ENCODE peak calls at places on chromosome 22, in five cellular contexts. One of them, this sample, is unnamed.

GRCh38 chr22:50274311-50274710 is 4.1 kb upstream of the MAPK11 start:
- DNase-seq in HL-60: no peak
- DNase-seq in HCT116: no peak
- DNase-seq in Panc1: no peak
- DNase-seq in stomach: peak; percentile 66
- DNase-seq in this sample: no peak

GRCh38 chr22:32801436-32802290 is at the start of gene TIMP3:
- DNase-seq in HL-60: no peak
- DNase-seq in Panc1: no peak
- DNase-seq in HCT116: no peak
- DNase-seq in stomach: peak; percentile 63
- DNase-seq in this sample: peak; percentile 82

GRCh38 chr22:23499845-23500500 is 80.1 kb downstream of the IGLL1 start:
- DNase-seq in HCT116: no peak
- DNase-seq in Panc1: no peak
- DNase-seq in stomach: no peak
- DNase-seq in HL-60: no peak
- DNase-seq in this sample: no peak

GRCh38 chr22:27749597-27750225 is 51.8 kb downstream of the MN1 start:
- DNase-seq in stomach: no peak
- DNase-seq in Panc1: no peak
- DNase-seq in HL-60: no peak
- DNase-seq in HCT116: no peak
- DNase-seq in this sample: no peak

GRCh38 chr22:50695421-50696250 is 23.0 kb downstream of the SHANK3 start:
- DNase-seq in Panc1: no peak
- DNase-seq in HL-60: no peak
- DNase-seq in stomach: no peak
- DNase-seq in HCT116: no peak
- DNase-seq in this sample: peak; percentile 73

GRCh38 chr22:28111501-28111900 is 192.4 kb upstream of the PITPNB start:
- DNase-seq in HL-60: no peak
- DNase-seq in HCT116: no peak
- DNase-seq in stomach: no peak
- DNase-seq in Panc1: no peak
- DNase-seq in this sample: no peak

GRCh38 chr22:21816787-21817496 is 50.5 kb downstream of the MAPK1 start:
- DNase-seq in Panc1: peak; percentile 32
- DNase-seq in HCT116: no peak
- DNase-seq in HL-60: peak; percentile 88
- DNase-seq in stomach: no peak
- DNase-seq in this sample: no peak

GRCh38 chr22:22045576-22046335 is 63.2 kb upstream of the TOP3B start:
- DNase-seq in HL-60: no peak
- DNase-seq in HCT116: no peak
- DNase-seq in stomach: no peak
- DNase-seq in Panc1: no peak
- DNase-seq in this sample: no peak

GRCh38 chr22:41821449-41822030 is 11.4 kb upstream of the SREBF2 start:
- DNase-seq in HL-60: no peak
- DNase-seq in HCT116: no peak
- DNase-seq in stomach: no peak
- DNase-seq in Panc1: no peak
- DNase-seq in this sample: no peak

GRCh38 chr22:48573766-48574165 is 1253.9 kb downstream of the BRD1 start:
- DNase-seq in Panc1: no peak
- DNase-seq in HL-60: no peak
- DNase-seq in HCT116: no peak
- DNase-seq in stomach: no peak
- DNase-seq in this sample: no peak

GRCh38 chr22:28397324-28397723 is 282.3 kb downstream of the TTC28 start:
- DNase-seq in Panc1: no peak
- DNase-seq in HCT116: no peak
- DNase-seq in HL-60: no peak
- DNase-seq in stomach: no peak
- DNase-seq in this sample: no peak

GRCh38 chr22:23192133-23192532 is 11.8 kb downstream of the BCR start:
- DNase-seq in Panc1: no peak
- DNase-seq in HCT116: no peak
- DNase-seq in stomach: peak; percentile 77
- DNase-seq in HL-60: no peak
- DNase-seq in this sample: no peak

GRCh38 chr22:49305966-49306631 is 521.6 kb downstream of the BRD1 start:
- DNase-seq in Panc1: no peak
- DNase-seq in HCT116: no peak
- DNase-seq in HL-60: no peak
- DNase-seq in stomach: peak; percentile 13
- DNase-seq in this sample: peak; percentile 22

GRCh38 chr22:38273135-38273761 is 438 bp upstream of the TMEM184B start:
- DNase-seq in HL-60: no peak
- DNase-seq in Panc1: no peak
- DNase-seq in stomach: no peak
- DNase-seq in HCT116: no peak
- DNase-seq in this sample: no peak

GRCh38 chr22:21753374-21754111 is 17.9 kb upstream of the YPEL1 start:
- DNase-seq in Panc1: no peak
- DNase-seq in HCT116: no peak
- DNase-seq in stomach: no peak
- DNase-seq in HL-60: no peak
- DNase-seq in this sample: no peak

GRCh38 chr22:23565942-23566715 is 14.0 kb downstream of the IGLL1 start:
- DNase-seq in Panc1: no peak
- DNase-seq in HCT116: no peak
- DNase-seq in stomach: no peak
- DNase-seq in HL-60: no peak
- DNase-seq in this sample: no peak

GRCh38 chr22:49678137-49678841 is 149.4 kb downstream of the BRD1 start:
- DNase-seq in stomach: no peak
- DNase-seq in HCT116: no peak
- DNase-seq in HL-60: no peak
- DNase-seq in Panc1: no peak
- DNase-seq in this sample: no peak

GRCh38 chr22:46259374-46259773 is 3.8 kb downstream of the PKDREJ start:
- DNase-seq in Panc1: no peak
- DNase-seq in HL-60: no peak
- DNase-seq in HCT116: no peak
- DNase-seq in stomach: no peak
- DNase-seq in this sample: no peak

GRCh38 chr22:50173221-50173982 is 2.9 kb downstream of the PANX2 start:
- DNase-seq in Panc1: no peak
- DNase-seq in stomach: no peak
- DNase-seq in HCT116: no peak
- DNase-seq in HL-60: no peak
- DNase-seq in this sample: no peak

GRCh38 chr22:43398246-43398645 is 13.6 kb upstream of the MPPED1 start:
- DNase-seq in HCT116: no peak
- DNase-seq in HL-60: no peak
- DNase-seq in stomach: no peak
- DNase-seq in Panc1: no peak
- DNase-seq in this sample: no peak

GRCh38 chr22:46370584-46371373 is 35.3 kb downstream of the TRMU start:
- DNase-seq in HCT116: no peak
- DNase-seq in stomach: no peak
- DNase-seq in Panc1: no peak
- DNase-seq in HL-60: no peak
- DNase-seq in this sample: no peak

GRCh38 chr22:38239101-38239761 is 33.6 kb downstream of the TMEM184B start:
- DNase-seq in HCT116: no peak
- DNase-seq in stomach: no peak
- DNase-seq in HL-60: no peak
- DNase-seq in Panc1: no peak
- DNase-seq in this sample: no peak

GRCh38 chr22:39997421-39997820 is 2.7 kb downstream of the FAM83F start:
- DNase-seq in HCT116: no peak
- DNase-seq in stomach: no peak
- DNase-seq in HL-60: no peak
- DNase-seq in Panc1: no peak
- DNase-seq in this sample: no peak

DNA sequence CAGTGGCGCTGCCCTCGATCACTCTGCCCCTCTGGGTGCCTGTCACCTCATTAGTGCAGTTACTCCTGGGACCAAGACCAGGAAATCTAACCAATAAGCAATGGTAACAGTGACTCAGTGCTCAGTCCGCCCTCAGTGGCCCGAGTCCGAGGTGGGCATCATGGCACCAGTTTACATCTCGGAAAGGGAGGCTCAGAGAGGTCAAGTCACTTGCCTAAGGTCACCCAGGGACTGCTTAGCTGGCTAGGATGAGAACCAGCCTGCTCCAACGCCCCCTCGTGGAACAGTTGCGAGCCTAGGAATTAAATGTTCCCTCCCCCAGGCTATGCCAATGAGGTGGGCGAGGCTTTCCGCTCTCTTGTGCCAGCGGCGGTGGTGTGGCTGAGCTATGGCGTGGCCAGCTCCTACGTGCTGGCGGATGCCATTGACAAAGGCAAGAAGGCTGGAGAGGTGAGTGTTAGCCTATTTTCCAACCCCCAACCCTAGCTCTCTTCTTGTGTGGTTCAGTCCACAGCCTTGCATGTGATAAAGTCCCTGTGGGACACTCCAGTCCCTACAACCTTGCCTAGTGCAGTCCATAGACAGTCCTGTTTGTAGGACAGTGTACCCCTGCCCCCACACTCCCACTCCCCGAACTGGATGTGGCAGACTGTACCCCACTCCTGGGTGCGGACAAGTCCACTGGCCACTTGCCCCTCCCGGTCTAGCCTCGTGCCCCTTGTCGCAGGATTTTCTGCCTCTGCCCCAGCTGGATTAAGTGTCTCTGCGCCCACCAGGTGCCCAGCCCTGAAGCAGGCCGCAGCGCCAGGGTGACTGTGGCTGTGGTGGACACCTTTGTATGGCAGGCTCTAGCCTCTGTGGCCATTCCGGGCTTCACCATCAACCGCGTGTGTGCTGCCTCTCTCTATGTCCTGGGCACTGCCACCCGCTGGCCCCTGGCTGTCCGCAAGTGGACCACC is 1.1 kb downstream of the MTFP1 start:
- DNase-seq in HCT116: peak; percentile 85
- DNase-seq in HL-60: peak; percentile 62
- DNase-seq in stomach: peak; percentile 92
- DNase-seq in Panc1: no peak
- DNase-seq in this sample: peak; percentile 79
- TF ChIP-seq POLR2AphosphoS5 in HCT116: peak; percentile 70
- TF ChIP-seq POLR2AphosphoS5 in HL-60: peak; percentile 30
- TF ChIP-seq POLR2AphosphoS5 in stomach: no peak
- TF ChIP-seq POLR2AphosphoS5 in Panc1: no peak
- TF ChIP-seq POLR2AphosphoS5 in this sample: peak; percentile 38

GRCh38 chr22:19038164-19038546 is 84.1 kb downstream of the DGCR2 start:
- DNase-seq in Panc1: no peak
- DNase-seq in stomach: no peak
- DNase-seq in HL-60: no peak
- DNase-seq in HCT116: no peak
- DNase-seq in this sample: no peak

GRCh38 chr22:19035474-19036228 is 86.6 kb downstream of the DGCR2 start:
- DNase-seq in HCT116: no peak
- DNase-seq in HL-60: no peak
- DNase-seq in stomach: peak; percentile 23
- DNase-seq in Panc1: no peak
- DNase-seq in this sample: no peak

GRCh38 chr22:19036229-19036522 is 86.0 kb downstream of the DGCR2 start:
- DNase-seq in HCT116: no peak
- DNase-seq in Panc1: no peak
- DNase-seq in stomach: no peak
- DNase-seq in HL-60: no peak
- DNase-seq in this sample: no peak

GRCh38 chr22:19037282-19038163 is 84.7 kb downstream of the DGCR2 start:
- DNase-seq in stomach: no peak
- DNase-seq in HL-60: no peak
- DNase-seq in HCT116: no peak
- DNase-seq in Panc1: no peak
- DNase-seq in this sample: no peak

GRCh38 chr22:19036523-19037273 is 85.5 kb downstream of the DGCR2 start:
- DNase-seq in Panc1: no peak
- DNase-seq in stomach: no peak
- DNase-seq in HL-60: no peak
- DNase-seq in HCT116: no peak
- DNase-seq in this sample: no peak
- TF ChIP-seq POLR2AphosphoS5 in Panc1: no peak
- TF ChIP-seq POLR2AphosphoS5 in stomach: no peak
- TF ChIP-seq POLR2AphosphoS5 in HL-60: peak; percentile 47
- TF ChIP-seq POLR2AphosphoS5 in HCT116: no peak
- TF ChIP-seq POLR2AphosphoS5 in this sample: no peak

DNA sequence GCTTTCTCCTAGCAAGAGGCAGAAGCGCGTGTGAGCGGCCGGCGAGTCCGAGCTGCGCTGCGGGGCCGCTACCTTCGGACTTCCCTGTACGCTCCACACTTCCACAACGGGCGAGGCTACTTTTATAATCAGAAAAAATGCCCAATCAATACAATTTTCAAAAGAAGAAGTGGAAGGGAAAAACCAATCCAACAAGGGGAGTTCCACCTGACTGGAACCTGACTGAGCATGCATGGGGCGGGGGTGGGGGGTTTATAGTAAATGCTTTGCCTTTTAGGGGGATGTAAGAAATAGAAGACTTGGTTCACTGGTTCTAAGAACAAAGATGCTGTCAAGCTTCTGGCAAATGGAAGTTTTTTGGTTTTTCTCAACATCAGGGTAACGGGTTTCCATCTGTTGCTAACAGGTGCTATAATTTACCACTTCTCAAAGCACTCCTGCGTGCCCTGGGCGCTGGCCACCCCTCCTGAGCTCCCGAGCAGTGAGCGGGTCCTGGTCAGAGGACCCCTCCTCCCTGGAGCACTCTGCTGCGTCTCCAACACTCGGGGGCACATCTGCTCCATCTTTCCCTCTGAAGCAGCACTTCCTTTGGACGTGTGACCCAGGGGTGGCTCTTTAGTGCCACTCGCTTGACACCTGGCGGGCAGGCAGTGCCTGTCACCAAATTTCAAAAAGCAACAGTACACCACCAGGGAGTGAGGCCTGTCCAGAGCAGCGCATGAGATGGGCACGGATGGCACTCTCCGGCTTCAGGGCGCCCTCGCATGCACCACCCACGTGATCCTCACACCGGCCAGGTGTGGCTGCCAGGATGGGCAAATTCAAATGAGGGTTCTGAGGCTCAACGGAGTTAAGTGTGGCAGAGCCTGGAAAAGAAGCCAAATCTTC is 21.6 kb upstream of the BID start:
- DNase-seq in HL-60: no peak
- DNase-seq in HCT116: no peak
- DNase-seq in stomach: no peak
- DNase-seq in Panc1: no peak
- DNase-seq in this sample: no peak
- TF ChIP-seq POLR2AphosphoS5 in HL-60: no peak
- TF ChIP-seq POLR2AphosphoS5 in HCT116: no peak
- TF ChIP-seq POLR2AphosphoS5 in stomach: no peak
- TF ChIP-seq POLR2AphosphoS5 in Panc1: no peak
- TF ChIP-seq POLR2AphosphoS5 in this sample: no peak

DNA sequence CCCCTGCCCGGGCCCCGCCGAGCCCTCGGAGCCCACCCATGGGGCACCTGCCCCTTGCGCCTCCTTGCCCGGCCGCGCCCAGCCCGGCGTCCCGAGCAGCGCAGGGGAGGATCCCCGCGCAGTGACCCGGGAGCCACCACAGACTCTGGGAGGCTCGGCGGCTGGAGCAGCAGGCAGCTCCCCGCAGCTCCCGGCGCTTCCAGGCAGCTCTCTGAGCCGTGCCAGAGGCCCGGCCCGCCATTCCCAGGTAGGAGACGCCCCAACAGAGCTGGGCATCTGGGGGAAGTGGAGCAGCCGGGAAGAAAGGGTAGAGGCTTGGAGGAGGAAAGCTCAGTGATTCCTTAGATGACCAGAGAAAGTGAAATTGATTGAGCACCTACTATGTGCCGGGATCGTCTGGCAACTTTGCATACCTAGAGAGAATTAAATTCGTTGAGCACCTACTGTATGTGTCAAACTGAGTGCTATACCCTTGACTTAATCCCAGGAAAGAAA is 670 bp downstream of the RASD2 start:
- DNase-seq in stomach: peak; percentile 51
- DNase-seq in Panc1: no peak
- DNase-seq in HL-60: no peak
- DNase-seq in HCT116: no peak
- DNase-seq in this sample: no peak
- TF ChIP-seq POLR2AphosphoS5 in stomach: no peak
- TF ChIP-seq POLR2AphosphoS5 in Panc1: no peak
- TF ChIP-seq POLR2AphosphoS5 in HL-60: no peak
- TF ChIP-seq POLR2AphosphoS5 in HCT116: no peak
- TF ChIP-seq POLR2AphosphoS5 in this sample: no peak

This sample was measured in breast epithelium.